ENCODE peak calls at places on chromosomes 7 and 10, in ten cellular contexts. One of them, this sample, is unnamed.

GRCh38 chr7:106031271-106032029 is 68.4 kb downstream of the CDHR3 start:
- DNase-seq in Panc1: no peak
- DNase-seq in fibroblast of the conjunctiva: no peak
- DNase-seq in COR-L47: peak
- DNase-seq in AG20443: no peak
- DNase-seq in LNCaP clone FGC: no peak
- DNase-seq in activated CD4-positive, alpha-beta T cell treated with anti-CD3 and anti-CD28 coated beads for 36 hours: no peak
- DNase-seq in HTR-8/SVneo: no peak
- DNase-seq in stimulated activated effector memory CD8-positive, alpha-beta T cell treated with anti-CD3 and anti-CD28 coated beads, Interleukin-12 subunit alpha, Interleukin-12 subunit beta, amount 100 ng/mL, for 72 hours: no peak
- DNase-seq in pancreas: no peak
- DNase-seq in this sample: peak

GRCh38 chr10:99906470-99906869 is 103.3 kb downstream of the DNMBP start:
- DNase-seq in pancreas: no peak
- DNase-seq in LNCaP clone FGC: no peak
- DNase-seq in HTR-8/SVneo: no peak
- DNase-seq in stimulated activated effector memory CD8-positive, alpha-beta T cell treated with anti-CD3 and anti-CD28 coated beads, Interleukin-12 subunit alpha, Interleukin-12 subunit beta, amount 100 ng/mL, for 72 hours: no peak
- DNase-seq in Panc1: peak
- DNase-seq in AG20443: peak
- DNase-seq in fibroblast of the conjunctiva: peak
- DNase-seq in COR-L47: no peak
- DNase-seq in activated CD4-positive, alpha-beta T cell treated with anti-CD3 and anti-CD28 coated beads for 36 hours: no peak
- DNase-seq in this sample: no peak

GRCh38 chr10:90193240-90193985 is 492.0 kb downstream of the KIF20B start:
- DNase-seq in HTR-8/SVneo: no peak
- DNase-seq in COR-L47: no peak
- DNase-seq in Panc1: no peak
- DNase-seq in activated CD4-positive, alpha-beta T cell treated with anti-CD3 and anti-CD28 coated beads for 36 hours: no peak
- DNase-seq in AG20443: no peak
- DNase-seq in stimulated activated effector memory CD8-positive, alpha-beta T cell treated with anti-CD3 and anti-CD28 coated beads, Interleukin-12 subunit alpha, Interleukin-12 subunit beta, amount 100 ng/mL, for 72 hours: no peak
- DNase-seq in fibroblast of the conjunctiva: peak
- DNase-seq in pancreas: no peak
- DNase-seq in LNCaP clone FGC: no peak
- DNase-seq in this sample: no peak

GRCh38 chr10:132616170-132616994 is 78.8 kb downstream of the INPP5A start:
- DNase-seq in fibroblast of the conjunctiva: no peak
- DNase-seq in activated CD4-positive, alpha-beta T cell treated with anti-CD3 and anti-CD28 coated beads for 36 hours: peak
- DNase-seq in COR-L47: no peak
- DNase-seq in Panc1: no peak
- DNase-seq in HTR-8/SVneo: no peak
- DNase-seq in pancreas: no peak
- DNase-seq in LNCaP clone FGC: no peak
- DNase-seq in AG20443: no peak
- DNase-seq in stimulated activated effector memory CD8-positive, alpha-beta T cell treated with anti-CD3 and anti-CD28 coated beads, Interleukin-12 subunit alpha, Interleukin-12 subunit beta, amount 100 ng/mL, for 72 hours: peak
- DNase-seq in this sample: no peak

GRCh38 chr7:80771523-80771922 is 133.1 kb downstream of the CD36 start:
- DNase-seq in COR-L47: peak
- DNase-seq in Panc1: no peak
- DNase-seq in stimulated activated effector memory CD8-positive, alpha-beta T cell treated with anti-CD3 and anti-CD28 coated beads, Interleukin-12 subunit alpha, Interleukin-12 subunit beta, amount 100 ng/mL, for 72 hours: no peak
- DNase-seq in fibroblast of the conjunctiva: no peak
- DNase-seq in activated CD4-positive, alpha-beta T cell treated with anti-CD3 and anti-CD28 coated beads for 36 hours: no peak
- DNase-seq in HTR-8/SVneo: no peak
- DNase-seq in AG20443: no peak
- DNase-seq in pancreas: no peak
- DNase-seq in LNCaP clone FGC: no peak
- DNase-seq in this sample: no peak

GRCh38 chr7:154794147-154794780 is 208.7 kb downstream of the PAXIP1 start:
- DNase-seq in pancreas: no peak
- DNase-seq in activated CD4-positive, alpha-beta T cell treated with anti-CD3 and anti-CD28 coated beads for 36 hours: peak
- DNase-seq in fibroblast of the conjunctiva: no peak
- DNase-seq in HTR-8/SVneo: no peak
- DNase-seq in COR-L47: no peak
- DNase-seq in AG20443: no peak
- DNase-seq in Panc1: no peak
- DNase-seq in stimulated activated effector memory CD8-positive, alpha-beta T cell treated with anti-CD3 and anti-CD28 coated beads, Interleukin-12 subunit alpha, Interleukin-12 subunit beta, amount 100 ng/mL, for 72 hours: no peak
- DNase-seq in LNCaP clone FGC: no peak
- DNase-seq in this sample: no peak

GRCh38 chr7:96664793-96665192 is 44.9 kb downstream of the SEM1 start:
- DNase-seq in LNCaP clone FGC: no peak
- DNase-seq in COR-L47: no peak
- DNase-seq in HTR-8/SVneo: no peak
- DNase-seq in AG20443: no peak
- DNase-seq in Panc1: no peak
- DNase-seq in stimulated activated effector memory CD8-positive, alpha-beta T cell treated with anti-CD3 and anti-CD28 coated beads, Interleukin-12 subunit alpha, Interleukin-12 subunit beta, amount 100 ng/mL, for 72 hours: no peak
- DNase-seq in activated CD4-positive, alpha-beta T cell treated with anti-CD3 and anti-CD28 coated beads for 36 hours: no peak
- DNase-seq in pancreas: no peak
- DNase-seq in fibroblast of the conjunctiva: no peak
- DNase-seq in this sample: no peak

GRCh38 chr10:63707254-63707910 is 186.2 kb downstream of the REEP3 start:
- DNase-seq in LNCaP clone FGC: peak
- DNase-seq in COR-L47: no peak
- DNase-seq in HTR-8/SVneo: peak
- DNase-seq in Panc1: peak
- DNase-seq in activated CD4-positive, alpha-beta T cell treated with anti-CD3 and anti-CD28 coated beads for 36 hours: peak
- DNase-seq in pancreas: peak
- DNase-seq in fibroblast of the conjunctiva: peak
- DNase-seq in stimulated activated effector memory CD8-positive, alpha-beta T cell treated with anti-CD3 and anti-CD28 coated beads, Interleukin-12 subunit alpha, Interleukin-12 subunit beta, amount 100 ng/mL, for 72 hours: no peak
- DNase-seq in AG20443: peak
- DNase-seq in this sample: no peak

GRCh38 chr10:116451956-116452720 is 24.5 kb downstream of the PNLIPRP3 start:
- DNase-seq in activated CD4-positive, alpha-beta T cell treated with anti-CD3 and anti-CD28 coated beads for 36 hours: no peak
- DNase-seq in LNCaP clone FGC: no peak
- DNase-seq in fibroblast of the conjunctiva: no peak
- DNase-seq in pancreas: no peak
- DNase-seq in Panc1: no peak
- DNase-seq in COR-L47: no peak
- DNase-seq in AG20443: no peak
- DNase-seq in stimulated activated effector memory CD8-positive, alpha-beta T cell treated with anti-CD3 and anti-CD28 coated beads, Interleukin-12 subunit alpha, Interleukin-12 subunit beta, amount 100 ng/mL, for 72 hours: no peak
- DNase-seq in HTR-8/SVneo: no peak
- DNase-seq in this sample: no peak

GRCh38 chr10:24096281-24096680 is 112.7 kb upstream of the KIAA1217 start:
- DNase-seq in fibroblast of the conjunctiva: no peak
- DNase-seq in AG20443: no peak
- DNase-seq in Panc1: no peak
- DNase-seq in activated CD4-positive, alpha-beta T cell treated with anti-CD3 and anti-CD28 coated beads for 36 hours: no peak
- DNase-seq in stimulated activated effector memory CD8-positive, alpha-beta T cell treated with anti-CD3 and anti-CD28 coated beads, Interleukin-12 subunit alpha, Interleukin-12 subunit beta, amount 100 ng/mL, for 72 hours: no peak
- DNase-seq in LNCaP clone FGC: no peak
- DNase-seq in COR-L47: no peak
- DNase-seq in pancreas: no peak
- DNase-seq in HTR-8/SVneo: no peak
- DNase-seq in this sample: no peak